ENCODE peak calls at places on chromosomes 1 and 21, in nine cellular contexts. S is GM10248, M is heart left ventricle, W is sigmoid colon, I is heart right ventricle, Y is tibial nerve, J is hepatocyte, V is endothelial cell, G is Peyer's patch. Q is an unnamed sample.

GRCh38 chr1:24895511-24895910 is 34.6 kb downstream of the RUNX3 start:
- DNase-seq in Y (no peak), G (no peak), W (peak), J (no peak), I (no peak), S (no peak), V (no peak), M (no peak), Q (no peak)

GRCh38 chr1:27672750-27673112 is 739 bp upstream of the IFI6 start:
- DNase-seq in J (no peak), I (no peak), Y (no peak), V (no peak), S (no peak), M (no peak), G (no peak), W (no peak), Q (no peak)

GRCh38 chr1:186187601-186188000 is 187.5 kb downstream of the TPR start:
- DNase-seq in S (no peak), W (no peak), V (no peak), M (no peak), I (no peak), Y (no peak), G (no peak), J (no peak), Q (no peak)

GRCh38 chr1:29736582-29737188 is 500.4 kb downstream of the PTPRU start:
- DNase-seq in J (peak), I (no peak), W (no peak), M (no peak), S (no peak), G (no peak), Y (no peak), V (peak), Q (no peak)

GRCh38 chr1:27527223-27527856 is 37.4 kb upstream of the WASF2 start:
- DNase-seq in W (peak), I (peak), V (peak), S (peak), Y (no peak), G (peak), M (no peak), J (peak), Q (peak)

GRCh38 chr1:41380979-41381690 is 19.9 kb downstream of the FOXO6 start:
- DNase-seq in V (no peak), Y (no peak), J (peak), M (peak), W (peak), I (peak), G (no peak), S (no peak), Q (peak)

GRCh38 chr1:19424651-19425570 is 60.4 kb downstream of the CAPZB start:
- DNase-seq in M (no peak), Y (no peak), I (no peak), J (no peak), S (no peak), W (no peak), V (no peak), G (no peak), Q (no peak)

GRCh38 chr21:44285547-44285992 is at the start of gene AIRE:
- DNase-seq in S (no peak), J (peak), I (no peak), G (no peak), M (peak), Y (no peak), W (no peak), V (no peak), Q (no peak)

GRCh38 chr1:12016182-12016581 is 3.1 kb upstream of the MIIP start:
- DNase-seq in Y (no peak), M (no peak), S (no peak), G (no peak), J (no peak), I (no peak), W (no peak), V (no peak), Q (no peak)

GRCh38 chr1:203465146-203465798 is 10.3 kb upstream of the PRELP start:
- DNase-seq in Y (no peak), W (peak), J (no peak), M (no peak), S (no peak), G (no peak), V (no peak), I (no peak), Q (no peak)

GRCh38 chr1:204733869-204734596 is 48.5 kb upstream of the LRRN2 start:
- DNase-seq in W (no peak), V (no peak), G (no peak), S (no peak), I (no peak), Y (no peak), M (no peak), J (no peak), Q (no peak)

GRCh38 chr1:44305962-44306422 is 49.1 kb downstream of the ERI3 start:
- DNase-seq in I (no peak), Y (no peak), M (no peak), V (no peak), G (no peak), S (no peak), J (no peak), W (no peak), Q (no peak)
- TF ChIP-seq CTCF in I (no peak), Y (no peak), M (no peak), V (no peak), G (no peak), S (no peak), J (no peak), W (no peak), Q (no peak)

DNA sequence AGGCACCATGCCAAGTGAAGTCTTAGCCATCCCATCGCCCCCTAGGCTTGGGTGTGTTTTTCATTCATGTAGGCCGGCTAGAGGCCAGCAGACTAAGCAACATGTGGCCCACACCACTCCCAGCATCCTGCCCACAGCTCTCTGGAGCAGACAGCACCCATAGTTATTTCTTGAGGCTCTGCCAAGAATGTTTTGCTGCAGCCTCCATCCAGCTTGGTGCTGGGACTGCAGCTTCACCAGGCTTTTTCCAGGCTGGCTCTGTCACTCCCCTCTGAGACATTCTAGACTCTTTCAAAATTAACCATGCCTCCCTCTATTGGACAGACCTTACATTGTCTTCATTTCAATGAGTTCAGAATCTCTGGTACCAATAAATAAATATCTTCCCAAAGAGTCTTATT is 104.2 kb downstream of the DUSP10 start:
- DNase-seq in M (no peak), S (no peak), G (no peak), I (no peak), W (peak), V (no peak), Y (no peak), J (no peak), Q (no peak)
- TF ChIP-seq CTCF in M (peak), S (no peak), G (no peak), I (peak), W (no peak), V (no peak), Y (peak), J (no peak), Q (no peak)

GRCh38 chr1:45490623-45491463 is at the start of gene TESK2:
- DNase-seq in S (peak), G (peak), J (peak), W (peak), V (peak), M (peak), Y (peak), I (peak), Q (peak)
- TF ChIP-seq CTCF in S (no peak), G (peak), J (no peak), W (peak), V (no peak), M (no peak), Y (peak), I (peak), Q (no peak)

GRCh38 chr1:8242498-8242897 is 75.4 kb upstream of the SLC45A1 start:
- DNase-seq in W (no peak), S (no peak), M (no peak), V (no peak), J (no peak), G (no peak), Y (no peak), I (no peak), Q (no peak)
- TF ChIP-seq CTCF in W (no peak), S (no peak), M (no peak), V (no peak), J (no peak), G (no peak), Y (no peak), I (no peak), Q (no peak)

GRCh38 chr21:28196981-28197380 is 795.7 kb downstream of the LTN1 start:
- DNase-seq in W (no peak), J (no peak), S (no peak), V (no peak), Y (no peak), G (no peak), I (no peak), M (no peak), Q (no peak)

DNA sequence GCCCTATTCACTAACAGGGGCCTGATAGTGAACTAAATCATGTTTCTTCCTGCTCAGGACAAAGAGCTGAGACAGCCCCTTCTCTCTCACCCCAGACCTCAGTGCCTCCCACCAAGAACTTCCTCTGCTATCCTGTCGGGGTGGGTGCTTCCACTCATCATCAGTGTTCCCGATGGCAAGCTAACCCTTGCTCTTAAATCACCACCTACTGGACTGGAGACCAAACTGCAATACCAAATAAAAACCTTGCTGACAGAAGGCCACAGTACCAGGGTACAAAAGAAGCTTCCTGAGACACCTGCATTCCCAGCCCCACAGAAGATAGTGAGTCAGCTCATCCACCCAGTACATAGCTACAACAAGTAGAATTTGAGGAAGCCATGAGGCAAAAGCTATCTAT is 799.5 kb downstream of the LTN1 start:
- DNase-seq in S (no peak), M (no peak), V (no peak), J (no peak), W (no peak), I (no peak), Y (no peak), G (no peak), Q (no peak)
- TF ChIP-seq CTCF in S (no peak), M (no peak), V (no peak), J (no peak), W (no peak), I (no peak), Y (no peak), G (no peak), Q (no peak)

GRCh38 chr1:226001852-226002666 is 2.9 kb upstream of the SDE2 start:
- DNase-seq in I (peak), J (peak), S (peak), W (peak), M (no peak), V (peak), Y (peak), G (peak), Q (no peak)
- TF ChIP-seq CTCF in I (no peak), J (no peak), S (no peak), W (no peak), M (no peak), V (no peak), Y (no peak), G (no peak), Q (no peak)

GRCh38 chr1:245278846-245279245 is 124.1 kb downstream of the KIF26B start:
- DNase-seq in I (no peak), W (no peak), Y (no peak), V (no peak), G (no peak), M (no peak), S (no peak), J (no peak), Q (no peak)

GRCh38 chr1:245276426-245276825 is 121.6 kb downstream of the KIF26B start:
- DNase-seq in Y (no peak), I (no peak), G (no peak), S (no peak), M (no peak), V (no peak), J (no peak), W (no peak), Q (no peak)

GRCh38 chr1:245272676-245273075 is 117.9 kb downstream of the KIF26B start:
- DNase-seq in J (no peak), V (no peak), Y (no peak), M (no peak), G (no peak), I (no peak), S (no peak), W (no peak), Q (no peak)

GRCh38 chr1:245279346-245279745 is 124.6 kb downstream of the KIF26B start:
- DNase-seq in J (no peak), I (no peak), W (no peak), V (no peak), M (no peak), S (no peak), G (no peak), Y (no peak), Q (no peak)

DNA sequence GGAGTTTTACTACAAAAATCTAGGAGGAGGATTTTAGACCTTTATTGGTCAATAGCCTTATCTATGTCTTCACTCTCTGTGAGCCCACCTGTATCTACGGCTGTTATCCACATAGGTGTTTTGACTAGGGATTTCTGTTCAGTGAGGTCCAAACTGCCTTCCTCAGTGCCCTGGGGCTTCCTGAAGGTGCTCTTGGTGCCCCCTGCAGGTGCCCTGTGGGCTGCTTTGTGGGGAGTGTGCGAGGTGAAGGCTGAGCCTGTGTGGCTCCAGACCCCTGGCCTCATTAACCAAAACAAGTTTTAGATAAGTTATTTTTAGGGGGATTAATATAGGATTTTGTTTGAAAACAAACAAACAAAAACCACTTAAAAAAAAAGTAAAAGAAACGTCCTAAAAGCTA is 122.5 kb downstream of the KIF26B start:
- DNase-seq in M (no peak), Y (no peak), J (no peak), S (no peak), V (peak), I (no peak), G (no peak), W (no peak), Q (no peak)
- TF ChIP-seq CTCF in M (no peak), Y (no peak), J (no peak), S (no peak), V (peak), I (no peak), G (peak), W (no peak), Q (peak)